ENCODE peak calls at places on chromosomes 16 and 17, in five cellular contexts. S is BE2C; H is CD4-positive, alpha-beta memory T cell; P is ovary; D is pancreas. O is an unnamed sample.

GRCh38 chr16:22317001-22317530 is 19.9 kb downstream of the POLR3E start:
- DNase-seq in S (no peak), H (no peak), P (no peak), D (peak; percentile 71), O (no peak)

GRCh38 chr17:78263063-78263735 is 31.8 kb downstream of the TMEM235 start:
- DNase-seq in S (no peak), H (no peak), P (no peak), D (peak; percentile 65), O (peak; percentile 79)

GRCh38 chr16:23608194-23608593 is 12.1 kb upstream of the NDUFAB1 start:
- DNase-seq in S (no peak), H (no peak), P (no peak), D (no peak), O (no peak)

GRCh38 chr16:70396209-70396904 is 42.5 kb downstream of the ST3GAL2 start:
- DNase-seq in S (peak; percentile 96), H (no peak), P (no peak), D (no peak), O (no peak)

GRCh38 chr17:57489321-57489720 is 233.0 kb downstream of the MSI2 start:
- DNase-seq in S (no peak), H (no peak), P (no peak), D (no peak), O (no peak)

GRCh38 chr16:66905633-66906539 is 12.8 kb downstream of the CDH16 start:
- DNase-seq in S (peak; percentile 66), H (peak; percentile 40), P (no peak), D (no peak), O (peak; percentile 69)

GRCh38 chr17:33267279-33267790 is 25.8 kb downstream of the ASIC2 start:
- DNase-seq in S (no peak), H (no peak), P (no peak), D (no peak), O (no peak)

GRCh38 chr16:23712976-23713375 is at the start of gene ERN2:
- DNase-seq in S (no peak), H (no peak), P (no peak), D (peak; percentile 51), O (no peak)

GRCh38 chr16:77618011-77618410 is 104.3 kb upstream of the NUDT7 start:
- DNase-seq in S (no peak), H (no peak), P (no peak), D (no peak), O (no peak)

GRCh38 chr16:25093208-25094061 is 18.1 kb upstream of the LCMT1 start:
- DNase-seq in S (no peak), H (no peak), P (no peak), D (no peak), O (no peak)

GRCh38 chr16:14193316-14193871 is 122.3 kb downstream of the MRTFB start:
- DNase-seq in S (no peak), H (peak; percentile 8), P (no peak), D (no peak), O (no peak)

GRCh38 chr17:213286-214105 is 32.0 kb upstream of the DOC2B start:
- DNase-seq in S (no peak), H (no peak), P (no peak), D (no peak), O (peak; percentile 41)

GRCh38 chr16:27920391-27920891 is 143.1 kb downstream of the GSG1L start:
- DNase-seq in S (peak; percentile 87), H (no peak), P (no peak), D (no peak), O (peak; percentile 44)

GRCh38 chr16:16016388-16016964 is 67.1 kb downstream of the ABCC1 start:
- DNase-seq in S (no peak), H (no peak), P (no peak), D (no peak), O (no peak)
- H3K4me3 ChIP-seq in S (no peak overlapping the region), H (no peak overlapping the region), P (no peak overlapping the region), D (no peak overlapping the region), O (no peak overlapping the region)

DNA sequence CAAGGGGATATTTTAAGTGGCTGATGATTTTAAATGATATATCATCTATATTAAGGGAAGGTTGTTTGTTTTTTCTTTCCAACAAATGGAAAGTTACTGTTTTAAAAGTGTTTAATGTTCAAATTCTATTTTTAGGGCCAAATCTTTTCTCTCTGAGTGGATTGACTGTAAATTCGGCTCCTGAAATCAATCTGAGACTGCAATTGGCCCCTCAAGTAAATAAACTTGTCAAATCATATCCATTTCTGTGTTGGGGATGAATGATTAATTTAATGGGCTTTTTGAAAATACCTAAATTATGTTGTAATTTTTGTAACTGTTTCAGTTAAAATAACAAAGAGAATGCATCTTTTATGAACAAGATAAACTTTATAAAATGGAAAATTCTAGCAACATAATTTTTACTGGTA is 2.6 kb downstream of the HS3ST3A1 start:
- DNase-seq in S (no peak), H (no peak), P (no peak), D (no peak), O (no peak)
- H3K4me3 ChIP-seq in S (no peak overlapping the region), H (no peak overlapping the region), P (no peak overlapping the region), D (no peak overlapping the region), O (no peak overlapping the region)

DNA sequence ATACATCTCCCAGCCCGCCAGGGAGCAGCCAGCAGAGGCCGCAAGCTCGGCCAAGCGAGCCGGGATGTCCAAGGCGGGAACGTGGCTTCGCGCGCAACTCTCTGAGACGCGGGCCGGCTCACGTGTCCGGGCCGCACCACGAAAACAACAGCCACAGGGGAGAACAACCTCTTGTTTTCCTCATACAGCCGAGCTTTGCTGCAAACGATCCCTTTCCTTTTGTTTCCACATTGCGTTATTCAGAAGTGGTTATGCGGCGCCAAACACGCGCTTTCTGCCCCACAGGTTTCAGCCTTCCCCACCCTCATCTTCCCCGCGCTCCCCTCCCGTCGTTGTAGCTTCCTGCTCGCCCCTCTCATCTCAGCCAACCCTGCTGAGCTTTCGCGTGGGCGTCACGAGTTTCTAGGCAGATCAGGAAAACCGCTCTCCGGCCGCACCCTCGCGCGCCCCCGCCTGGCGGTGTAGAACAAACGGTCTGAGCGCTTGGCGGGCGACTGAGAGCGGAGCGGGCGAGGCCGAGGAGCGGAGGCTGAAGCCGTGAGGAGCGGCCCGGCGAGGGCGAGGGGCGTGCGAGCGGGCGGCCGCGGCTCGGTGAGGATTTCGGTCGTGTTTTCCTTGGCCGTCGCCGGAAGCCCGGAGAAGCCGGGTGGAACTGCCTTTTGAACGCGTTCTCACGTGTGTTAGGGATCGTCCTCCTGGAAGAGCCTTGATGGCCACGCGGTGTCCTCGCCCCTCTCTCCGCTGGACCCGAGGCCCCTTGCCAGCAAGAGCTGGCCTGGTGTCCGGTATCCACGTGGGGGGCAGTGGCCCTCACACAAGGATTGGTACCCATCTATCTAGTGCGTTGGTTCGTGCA is 6.6 kb upstream of the SMARCD2 start:
- DNase-seq in S (no peak), H (peak; percentile 92), P (peak; percentile 93), D (peak; percentile 97), O (peak; percentile 98)
- H3K4me3 ChIP-seq in S (no peak overlapping the region), H (peak overlapping the region; percentile 45), P (peak overlapping the region; percentile 33), D (peak overlapping the region; percentile 11), O (no peak overlapping the region)

DNA sequence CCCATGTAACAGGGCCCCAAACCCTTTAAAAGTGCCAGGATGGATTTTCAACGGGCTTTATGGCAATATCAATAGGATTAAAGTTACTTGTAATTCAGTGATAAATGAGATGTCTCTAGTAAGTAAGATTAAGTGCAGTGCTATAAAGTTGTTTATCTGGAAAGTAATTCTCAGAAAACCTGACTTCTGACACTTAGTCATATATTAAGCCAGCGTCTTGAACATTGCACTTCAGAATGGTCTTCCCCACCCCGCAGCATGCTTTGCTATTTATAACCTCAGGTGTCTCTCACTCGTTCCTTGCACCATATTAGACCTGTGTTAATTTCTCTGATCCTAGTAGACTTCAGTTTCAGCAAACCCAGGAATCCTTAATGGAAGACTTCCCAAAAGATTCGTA is 2.1 kb upstream of the MAF start:
- DNase-seq in S (no peak), H (no peak), P (no peak), D (no peak), O (no peak)
- H3K4me3 ChIP-seq in S (no peak overlapping the region), H (no peak overlapping the region), P (no peak overlapping the region), D (no peak overlapping the region), O (peak overlapping the region; percentile 85)

DNA sequence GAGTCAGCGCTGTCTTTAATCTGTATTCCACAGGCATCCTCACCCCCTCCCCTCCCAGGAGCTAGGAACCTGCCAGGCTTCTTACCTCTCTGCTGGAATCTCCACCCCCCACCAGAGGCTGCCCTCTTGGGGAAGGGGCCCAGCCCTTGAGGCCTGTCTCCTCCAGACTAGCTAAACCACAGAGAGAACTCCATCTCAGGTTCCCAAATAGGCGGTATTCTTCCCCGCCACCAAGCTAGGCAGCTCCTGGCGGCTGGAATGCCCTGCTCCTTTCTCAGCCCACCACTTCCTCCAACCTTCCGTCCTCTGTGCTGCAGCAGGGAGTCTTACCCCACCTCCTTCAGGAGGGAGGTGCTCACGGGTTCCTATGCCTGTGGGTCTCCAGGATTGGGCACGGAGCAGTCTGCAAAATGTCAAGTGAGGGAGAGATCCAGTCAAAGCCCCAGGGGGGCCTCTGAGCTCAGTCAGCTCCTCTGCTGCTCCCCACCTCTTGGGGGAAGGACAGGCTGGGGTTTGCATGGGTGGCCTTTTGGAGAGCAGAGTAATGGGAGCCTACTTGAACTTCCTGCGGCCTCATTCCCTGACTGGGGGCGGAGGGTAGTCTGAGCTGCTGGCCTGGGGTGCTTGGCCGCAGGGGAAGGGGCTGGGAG is 55.7 kb downstream of the SREBF1 start:
- DNase-seq in S (no peak), H (no peak), P (peak; percentile 49), D (peak; percentile 55), O (no peak)
- H3K4me3 ChIP-seq in S (no peak overlapping the region), H (no peak overlapping the region), P (peak overlapping the region; percentile 50), D (no peak overlapping the region), O (no peak overlapping the region)

DNA sequence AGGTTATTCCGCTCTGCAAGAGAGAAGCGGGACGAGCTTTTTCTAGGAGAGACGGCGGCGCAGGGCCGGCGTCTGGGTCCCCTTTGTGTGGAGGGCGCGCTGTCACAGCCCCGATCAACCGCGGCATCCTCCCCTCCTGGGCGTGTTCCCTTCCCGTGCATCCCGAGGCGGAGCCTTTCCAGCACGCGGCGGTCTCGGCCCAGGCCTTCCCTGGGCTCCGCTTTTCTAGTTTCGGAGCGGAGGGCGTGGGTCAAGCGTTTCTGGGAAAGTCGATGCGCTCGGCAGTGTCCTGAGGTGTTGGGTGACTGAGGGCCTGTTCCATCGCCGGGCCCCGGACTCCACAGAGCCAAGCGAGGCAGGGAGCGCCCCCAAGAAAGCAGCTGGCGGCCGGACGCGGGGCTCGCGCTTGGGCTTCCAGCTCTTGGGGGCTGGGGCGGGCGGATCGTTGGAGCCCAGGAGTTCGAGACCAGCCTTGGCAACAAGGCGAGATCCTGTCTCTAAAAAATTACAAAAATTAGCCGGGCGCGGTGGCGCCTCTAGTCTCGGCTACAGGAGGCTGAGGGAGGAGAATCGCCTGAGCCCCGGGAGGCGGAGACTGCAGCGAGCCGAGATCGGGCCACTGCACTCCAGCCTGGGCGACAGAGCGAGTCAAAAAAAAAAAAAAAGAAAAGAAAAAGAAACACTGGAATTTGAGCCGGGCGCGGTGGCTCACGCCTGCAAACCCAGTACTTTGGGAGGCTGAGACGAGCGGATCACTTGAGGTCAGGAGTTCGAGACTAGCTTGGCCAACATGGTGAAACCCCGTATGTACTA is 825 bp downstream of the IFT140 start:
- DNase-seq in S (no peak), H (no peak), P (peak; percentile 29), D (no peak), O (no peak)
- H3K4me3 ChIP-seq in S (peak overlapping the region; percentile 78), H (no peak overlapping the region), P (peak overlapping the region; percentile 57), D (peak overlapping the region; percentile 55), O (no peak overlapping the region)

O was measured in aorta.